ENCODE peak calls at places on chromosomes 3 and 15, in six cellular contexts. One of them, this sample, is unnamed.

GRCh38 chr15:74196175-74196574 is 6.4 kb downstream of the STRA6 start:
- DNase-seq in heart right ventricle: peak; percentile 25
- DNase-seq in suprapubic skin: no peak
- DNase-seq in AG10803: peak; percentile 97
- DNase-seq in foreskin fibroblast: peak; percentile 78
- DNase-seq in left ventricle myocardium inferior: peak; percentile 53
- DNase-seq in this sample: peak; percentile 72

GRCh38 chr3:50237754-50238548 is 1.9 kb downstream of the GNAI2 start:
- DNase-seq in heart right ventricle: peak; percentile 87
- DNase-seq in suprapubic skin: peak; percentile 96
- DNase-seq in AG10803: peak; percentile 86
- DNase-seq in foreskin fibroblast: peak; percentile 87
- DNase-seq in left ventricle myocardium inferior: peak; percentile 89
- DNase-seq in this sample: peak; percentile 91

GRCh38 chr15:35663956-35664355 is 118.0 kb upstream of the DPH6 start:
- DNase-seq in heart right ventricle: no peak
- DNase-seq in suprapubic skin: no peak
- DNase-seq in AG10803: no peak
- DNase-seq in foreskin fibroblast: no peak
- DNase-seq in left ventricle myocardium inferior: no peak
- DNase-seq in this sample: no peak

GRCh38 chr3:49916686-49917085 is 12.9 kb downstream of the MON1A start:
- DNase-seq in heart right ventricle: no peak
- DNase-seq in suprapubic skin: no peak
- DNase-seq in AG10803: peak; percentile 83
- DNase-seq in foreskin fibroblast: peak; percentile 56
- DNase-seq in left ventricle myocardium inferior: no peak
- DNase-seq in this sample: no peak

GRCh38 chr15:78761020-78761419 is 50.2 kb downstream of the ADAMTS7 start:
- DNase-seq in heart right ventricle: peak; percentile 5
- DNase-seq in suprapubic skin: no peak
- DNase-seq in AG10803: no peak
- DNase-seq in foreskin fibroblast: no peak
- DNase-seq in left ventricle myocardium inferior: no peak
- DNase-seq in this sample: no peak

GRCh38 chr3:13200951-13201350 is 127.7 kb upstream of the IQSEC1 start:
- DNase-seq in heart right ventricle: no peak
- DNase-seq in suprapubic skin: no peak
- DNase-seq in AG10803: no peak
- DNase-seq in foreskin fibroblast: no peak
- DNase-seq in left ventricle myocardium inferior: no peak
- DNase-seq in this sample: no peak

GRCh38 chr3:183493296-183494045 is 62.0 kb downstream of the KLHL6 start:
- DNase-seq in heart right ventricle: no peak
- DNase-seq in suprapubic skin: peak; percentile 28
- DNase-seq in AG10803: no peak
- DNase-seq in foreskin fibroblast: no peak
- DNase-seq in left ventricle myocardium inferior: no peak
- DNase-seq in this sample: no peak

GRCh38 chr3:164417955-164418354 is 660.3 kb downstream of the SI start:
- DNase-seq in heart right ventricle: no peak
- DNase-seq in suprapubic skin: no peak
- DNase-seq in AG10803: no peak
- DNase-seq in foreskin fibroblast: no peak
- DNase-seq in left ventricle myocardium inferior: no peak
- DNase-seq in this sample: no peak

GRCh38 chr3:183824761-183825379 is 507 bp downstream of the MAP6D1 start:
- DNase-seq in heart right ventricle: no peak
- DNase-seq in suprapubic skin: peak; percentile 69
- DNase-seq in AG10803: no peak
- DNase-seq in foreskin fibroblast: no peak
- DNase-seq in left ventricle myocardium inferior: no peak
- DNase-seq in this sample: no peak

GRCh38 chr3:112302881-112303761 is 9.1 kb upstream of the SLC9C1 start:
- DNase-seq in heart right ventricle: no peak
- DNase-seq in suprapubic skin: no peak
- DNase-seq in AG10803: no peak
- DNase-seq in foreskin fibroblast: no peak
- DNase-seq in left ventricle myocardium inferior: no peak
- DNase-seq in this sample: no peak

GRCh38 chr3:144018776-144019175 is 47.2 kb downstream of the DIPK2A start:
- DNase-seq in heart right ventricle: no peak
- DNase-seq in suprapubic skin: no peak
- DNase-seq in AG10803: peak; percentile 65
- DNase-seq in foreskin fibroblast: peak; percentile 88
- DNase-seq in left ventricle myocardium inferior: no peak
- DNase-seq in this sample: no peak

GRCh38 chr15:67479781-67480180 is 41.1 kb upstream of the C15orf61 start:
- DNase-seq in heart right ventricle: no peak
- DNase-seq in suprapubic skin: no peak
- DNase-seq in AG10803: peak; percentile 57
- DNase-seq in foreskin fibroblast: peak; percentile 48
- DNase-seq in left ventricle myocardium inferior: no peak
- DNase-seq in this sample: no peak

DNA sequence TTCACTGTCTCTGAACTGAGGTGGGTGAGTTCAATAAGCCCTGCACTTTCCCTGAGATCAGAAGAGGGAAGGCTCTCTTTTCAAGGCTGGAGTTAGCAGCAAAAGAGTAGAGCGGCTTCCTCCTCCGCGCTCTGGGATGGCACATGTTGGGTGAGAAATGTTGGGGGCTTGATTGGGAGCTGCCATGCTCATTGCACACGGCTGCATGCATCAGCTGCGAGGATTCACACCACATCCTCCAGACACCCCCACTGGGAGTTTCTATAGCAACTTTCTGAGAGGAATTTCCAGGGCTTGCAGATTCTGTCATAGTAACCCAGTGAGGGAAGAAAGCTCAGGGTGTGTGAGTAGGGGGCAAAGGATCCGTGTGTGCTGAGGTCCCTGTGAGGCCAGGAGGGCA is 76.0 kb upstream of the CHRNA7 start:
- DNase-seq in heart right ventricle: no peak
- DNase-seq in suprapubic skin: no peak
- DNase-seq in AG10803: no peak
- DNase-seq in foreskin fibroblast: no peak
- DNase-seq in left ventricle myocardium inferior: no peak
- DNase-seq in this sample: no peak
- H3K4me3 ChIP-seq in heart right ventricle: no peak overlapping the region
- H3K4me3 ChIP-seq in suprapubic skin: no peak overlapping the region
- H3K4me3 ChIP-seq in AG10803: no peak overlapping the region
- H3K4me3 ChIP-seq in foreskin fibroblast: no peak overlapping the region
- H3K4me3 ChIP-seq in left ventricle myocardium inferior: no peak overlapping the region
- H3K4me3 ChIP-seq in this sample: no peak overlapping the region

GRCh38 chr3:175108613-175109151 is 249.5 kb downstream of the NAALADL2 start:
- DNase-seq in heart right ventricle: no peak
- DNase-seq in suprapubic skin: no peak
- DNase-seq in AG10803: no peak
- DNase-seq in foreskin fibroblast: no peak
- DNase-seq in left ventricle myocardium inferior: no peak
- DNase-seq in this sample: no peak
- TF ChIP-seq CTCF in heart right ventricle: no peak
- TF ChIP-seq CTCF in suprapubic skin: no peak
- TF ChIP-seq CTCF in AG10803: no peak
- TF ChIP-seq CTCF in foreskin fibroblast: no peak
- TF ChIP-seq CTCF in left ventricle myocardium inferior: no peak
- TF ChIP-seq CTCF in this sample: no peak

DNA sequence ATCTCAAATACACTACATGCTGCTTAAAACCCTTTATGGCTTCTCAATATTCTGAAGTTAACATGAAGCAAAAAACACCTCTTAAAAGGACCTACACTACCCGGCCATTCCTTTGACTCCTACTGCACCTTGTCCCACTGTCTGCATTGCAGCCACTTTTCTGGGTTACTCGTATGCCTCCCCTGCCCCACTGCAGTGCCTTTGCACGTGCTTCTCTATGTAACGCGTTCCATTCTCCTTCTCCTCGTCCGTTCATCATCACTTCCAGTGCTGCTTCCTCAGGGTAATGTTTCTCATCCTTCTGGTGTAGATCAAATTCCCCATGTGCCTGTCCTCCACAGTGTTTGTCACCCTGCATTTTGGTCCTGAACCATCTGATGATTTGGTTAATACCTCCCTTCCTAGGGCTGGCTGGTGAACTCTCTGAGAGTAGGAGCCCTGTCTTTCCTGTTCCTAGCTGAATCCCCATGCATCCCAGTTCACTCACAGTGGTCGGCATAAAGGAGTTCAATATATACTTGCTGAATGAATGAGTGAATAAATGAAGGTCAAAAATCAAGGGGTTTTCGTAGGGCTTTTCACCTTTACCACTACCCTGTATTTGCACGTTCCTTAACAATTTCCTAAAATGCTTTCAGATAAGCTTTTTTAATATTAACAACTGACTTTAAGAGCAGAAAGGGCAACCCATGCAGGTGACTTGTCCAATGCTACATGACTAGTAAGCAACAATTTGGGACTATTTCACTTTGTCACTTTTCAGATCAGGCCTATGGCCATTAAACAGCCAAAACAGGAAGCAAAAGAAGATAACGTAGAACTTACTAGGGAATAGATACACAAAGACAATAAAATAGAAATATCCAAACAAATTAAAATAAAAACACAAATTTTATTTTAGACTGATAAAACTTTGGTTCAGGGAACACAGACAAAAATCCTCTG is 2.4 kb upstream of the STT3B start:
- DNase-seq in heart right ventricle: no peak
- DNase-seq in suprapubic skin: no peak
- DNase-seq in AG10803: no peak
- DNase-seq in foreskin fibroblast: no peak
- DNase-seq in left ventricle myocardium inferior: no peak
- DNase-seq in this sample: no peak
- H3K4me3 ChIP-seq in heart right ventricle: no peak overlapping the region
- H3K4me3 ChIP-seq in suprapubic skin: no peak overlapping the region
- H3K4me3 ChIP-seq in AG10803: no peak overlapping the region
- H3K4me3 ChIP-seq in foreskin fibroblast: no peak overlapping the region
- H3K4me3 ChIP-seq in left ventricle myocardium inferior: peak overlapping the region; percentile 87
- H3K4me3 ChIP-seq in this sample: no peak overlapping the region

GRCh38 chr3:126498936-126499335 is 18.6 kb downstream of the UROC1 start:
- DNase-seq in heart right ventricle: no peak
- DNase-seq in suprapubic skin: no peak
- DNase-seq in AG10803: no peak
- DNase-seq in foreskin fibroblast: no peak
- DNase-seq in left ventricle myocardium inferior: no peak
- DNase-seq in this sample: no peak
- TF ChIP-seq CTCF in heart right ventricle: no peak
- TF ChIP-seq CTCF in suprapubic skin: no peak
- TF ChIP-seq CTCF in AG10803: no peak
- TF ChIP-seq CTCF in foreskin fibroblast: no peak
- TF ChIP-seq CTCF in left ventricle myocardium inferior: no peak
- TF ChIP-seq CTCF in this sample: no peak

GRCh38 chr3:42652611-42653302 is 740 bp upstream of the ZBTB47 start:
- DNase-seq in heart right ventricle: peak; percentile 53
- DNase-seq in suprapubic skin: peak; percentile 84
- DNase-seq in AG10803: peak; percentile 70
- DNase-seq in foreskin fibroblast: peak; percentile 75
- DNase-seq in left ventricle myocardium inferior: peak; percentile 66
- DNase-seq in this sample: no peak
- H3K4me3 ChIP-seq in heart right ventricle: peak overlapping the region; percentile 68
- H3K4me3 ChIP-seq in suprapubic skin: peak overlapping the region; percentile 82
- H3K4me3 ChIP-seq in AG10803: peak overlapping the region; percentile 92
- H3K4me3 ChIP-seq in foreskin fibroblast: peak overlapping the region; percentile 89
- H3K4me3 ChIP-seq in left ventricle myocardium inferior: peak overlapping the region; percentile 81
- H3K4me3 ChIP-seq in this sample: peak overlapping the region; percentile 80

DNA sequence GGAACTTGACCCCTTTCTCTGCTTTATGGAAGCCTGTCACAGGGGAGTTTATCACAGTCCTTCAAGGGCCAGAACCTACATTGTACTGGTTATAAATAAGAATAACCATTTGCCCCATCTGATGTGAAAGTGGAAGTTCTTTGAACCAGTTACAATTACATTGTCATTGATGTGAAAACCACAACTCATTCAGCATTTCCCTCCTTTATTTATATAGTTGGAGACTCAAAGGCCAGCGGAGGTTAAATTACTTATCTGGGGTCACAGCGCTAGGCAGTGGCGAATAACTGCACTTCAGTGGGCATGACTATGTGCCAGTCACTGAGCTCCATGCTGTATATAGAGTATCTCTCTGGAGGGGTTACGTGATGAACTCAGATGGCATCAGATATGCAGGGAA is 60.6 kb upstream of the TBC1D5 start:
- DNase-seq in heart right ventricle: no peak
- DNase-seq in suprapubic skin: no peak
- DNase-seq in AG10803: no peak
- DNase-seq in foreskin fibroblast: no peak
- DNase-seq in left ventricle myocardium inferior: no peak
- DNase-seq in this sample: no peak
- TF ChIP-seq CTCF in heart right ventricle: no peak
- TF ChIP-seq CTCF in suprapubic skin: no peak
- TF ChIP-seq CTCF in AG10803: no peak
- TF ChIP-seq CTCF in foreskin fibroblast: no peak
- TF ChIP-seq CTCF in left ventricle myocardium inferior: no peak
- TF ChIP-seq CTCF in this sample: no peak

GRCh38 chr15:57324590-57324890 is 51.8 kb upstream of the CGNL1 start:
- DNase-seq in heart right ventricle: no peak
- DNase-seq in suprapubic skin: no peak
- DNase-seq in AG10803: no peak
- DNase-seq in foreskin fibroblast: no peak
- DNase-seq in left ventricle myocardium inferior: no peak
- DNase-seq in this sample: no peak

GRCh38 chr15:57323299-57323805 is 53.0 kb upstream of the CGNL1 start:
- DNase-seq in heart right ventricle: no peak
- DNase-seq in suprapubic skin: no peak
- DNase-seq in AG10803: no peak
- DNase-seq in foreskin fibroblast: no peak
- DNase-seq in left ventricle myocardium inferior: peak; percentile 8
- DNase-seq in this sample: no peak

GRCh38 chr15:57322602-57323250 is 53.6 kb upstream of the CGNL1 start:
- DNase-seq in heart right ventricle: no peak
- DNase-seq in suprapubic skin: no peak
- DNase-seq in AG10803: no peak
- DNase-seq in foreskin fibroblast: no peak
- DNase-seq in left ventricle myocardium inferior: no peak
- DNase-seq in this sample: no peak

GRCh38 chr15:57324944-57325679 is 51.2 kb upstream of the CGNL1 start:
- DNase-seq in heart right ventricle: no peak
- DNase-seq in suprapubic skin: no peak
- DNase-seq in AG10803: no peak
- DNase-seq in foreskin fibroblast: no peak
- DNase-seq in left ventricle myocardium inferior: no peak
- DNase-seq in this sample: no peak

GRCh38 chr15:57323806-57324589 is 52.3 kb upstream of the CGNL1 start:
- DNase-seq in heart right ventricle: no peak
- DNase-seq in suprapubic skin: no peak
- DNase-seq in AG10803: peak; percentile 16
- DNase-seq in foreskin fibroblast: no peak
- DNase-seq in left ventricle myocardium inferior: peak; percentile 10
- DNase-seq in this sample: peak; percentile 41
- H3K4me3 ChIP-seq in heart right ventricle: no peak overlapping the region
- H3K4me3 ChIP-seq in suprapubic skin: no peak overlapping the region
- H3K4me3 ChIP-seq in AG10803: no peak overlapping the region
- H3K4me3 ChIP-seq in foreskin fibroblast: no peak overlapping the region
- H3K4me3 ChIP-seq in left ventricle myocardium inferior: no peak overlapping the region
- H3K4me3 ChIP-seq in this sample: no peak overlapping the region

This sample was measured in testis.